ENCODE peak calls at places on chromosomes 5 and 9, in eight cellular contexts. H is GM12878, A is HCT116, P is K562, E is upper lobe of left lung, N is GM23338, W is Panc1, B is HepG2. D is an unnamed sample.

GRCh38 chr9:133590231-133590855 is 18.8 kb downstream of the FAM163B start:
- ATAC-seq in H (no peak), A (no peak), P (no peak), E (no peak), N (no peak), W (no peak), B (no peak), D (no peak)

GRCh38 chr5:136030956-136031611 is 2.3 kb downstream of the TGFBI start:
- ATAC-seq in H (peak; percentile 90), A (no peak), P (no peak), E (no peak), N (no peak), W (no peak), B (no peak), D (no peak)

GRCh38 chr9:112035166-112035816 is 138.7 kb downstream of the UGCG start:
- ATAC-seq in H (no peak), A (no peak), P (peak; percentile 57), E (no peak), N (no peak), W (no peak), B (peak; percentile 19), D (no peak)

GRCh38 chr5:172740483-172741205 is 30.4 kb downstream of the DUSP1 start:
- ATAC-seq in H (no peak), A (no peak), P (no peak), E (peak; percentile 84), N (no peak), W (peak; percentile 94), B (no peak), D (peak; percentile 96)

GRCh38 chr5:68334550-68334880 is 119.0 kb downstream of the PIK3R1 start:
- ATAC-seq in H (no peak), A (peak; percentile 60), P (no peak), E (no peak), N (no peak), W (no peak), B (no peak), D (no peak)

GRCh38 chr9:35598863-35599590 is 6.0 kb upstream of the TESK1 start:
- ATAC-seq in H (no peak), A (no peak), P (no peak), E (peak; percentile 74), N (peak; percentile 73), W (no peak), B (peak; percentile 76), D (no peak)

GRCh38 chr5:107067391-107067790 is 603.3 kb downstream of the EFNA5 start:
- ATAC-seq in H (no peak), A (no peak), P (no peak), E (no peak), N (peak; percentile 89), W (no peak), B (no peak), D (no peak)

GRCh38 chr5:130112246-130112645 is 208.0 kb downstream of the CHSY3 start:
- ATAC-seq in H (peak; percentile 68), A (no peak), P (no peak), E (no peak), N (no peak), W (no peak), B (no peak), D (no peak)

GRCh38 chr5:17147225-17148120 is 70.0 kb upstream of the BASP1 start:
- ATAC-seq in H (no peak), A (no peak), P (no peak), E (no peak), N (peak; percentile 20), W (no peak), B (no peak), D (no peak)

GRCh38 chr9:34491596-34491995 is 31.2 kb downstream of the ENHO start:
- ATAC-seq in H (no peak), A (no peak), P (no peak), E (no peak), N (no peak), W (no peak), B (no peak), D (no peak)

GRCh38 chr5:147554285-147554817 is 44.5 kb upstream of the DPYSL3 start:
- ATAC-seq in H (peak; percentile 20), A (no peak), P (no peak), E (peak; percentile 67), N (no peak), W (no peak), B (no peak), D (peak; percentile 71)

GRCh38 chr5:79287380-79287779 is 51.4 kb downstream of the JMY start:
- ATAC-seq in H (no peak), A (no peak), P (no peak), E (no peak), N (no peak), W (no peak), B (no peak), D (no peak)

GRCh38 chr5:134371834-134372340 is 518 bp downstream of the UBE2B start:
- ATAC-seq in H (peak; percentile 43), A (peak; percentile 37), P (peak; percentile 78), E (peak; percentile 56), N (peak; percentile 73), W (peak; percentile 32), B (peak; percentile 66), D (no peak)

GRCh38 chr5:68279960-68280359 is 64.4 kb downstream of the PIK3R1 start:
- ATAC-seq in H (no peak), A (no peak), P (peak; percentile 80), E (no peak), N (no peak), W (no peak), B (no peak), D (no peak)

GRCh38 chr5:151139015-151139414 is 18.6 kb downstream of the ANXA6 start:
- ATAC-seq in H (no peak), A (no peak), P (no peak), E (no peak), N (no peak), W (no peak), B (no peak), D (no peak)

GRCh38 chr5:53569486-53569885 is 9.0 kb downstream of the NDUFS4 start:
- ATAC-seq in H (no peak), A (no peak), P (peak; percentile 52), E (no peak), N (no peak), W (no peak), B (no peak), D (no peak)

GRCh38 chr5:1416856-1417469 is 28.3 kb downstream of the SLC6A3 start:
- ATAC-seq in H (no peak), A (no peak), P (no peak), E (no peak), N (no peak), W (no peak), B (no peak), D (no peak)

GRCh38 chr9:98231770-98232478 is 23.5 kb downstream of the TBC1D2 start:
- ATAC-seq in H (no peak), A (peak; percentile 80), P (no peak), E (no peak), N (no peak), W (no peak), B (no peak), D (no peak)

GRCh38 chr5:127046343-127047072 is 16.1 kb upstream of the MARCHF3 start:
- ATAC-seq in H (no peak), A (no peak), P (no peak), E (no peak), N (no peak), W (no peak), B (no peak), D (no peak)

GRCh38 chr5:125679522-125679921 is 743.7 kb upstream of the GRAMD2B start:
- ATAC-seq in H (no peak), A (no peak), P (no peak), E (no peak), N (no peak), W (no peak), B (peak; percentile 50), D (no peak)

GRCh38 chr5:155786108-155786507 is 540.9 kb upstream of the SGCD start:
- ATAC-seq in H (no peak), A (no peak), P (no peak), E (no peak), N (no peak), W (no peak), B (no peak), D (no peak)

GRCh38 chr9:96450613-96451544 is 910 bp downstream of the HABP4 start:
- ATAC-seq in H (peak; percentile 4), A (peak; percentile 4), P (no peak), E (no peak), N (peak; percentile 25), W (peak; percentile 2), B (peak; percentile 30), D (no peak)

GRCh38 chr9:136143215-136144001 is 24.7 kb upstream of the TMEM250 start:
- ATAC-seq in H (peak; percentile 39), A (peak; percentile 71), P (peak; percentile 89), E (no peak), N (peak; percentile 69), W (peak; percentile 71), B (peak; percentile 63), D (no peak)

GRCh38 chr9:110252509-110253139 is 3.7 kb downstream of the TXN start:
- ATAC-seq in H (no peak), A (no peak), P (no peak), E (no peak), N (no peak), W (no peak), B (no peak), D (no peak)
- H3K27ac ChIP-seq in H (no peak overlapping the region), A (no peak overlapping the region), P (no peak overlapping the region), E (no peak overlapping the region), N (no peak overlapping the region), W (no peak overlapping the region), B (peak overlapping the region; percentile 90), D (no peak overlapping the region)

GRCh38 chr9:129321511-129322021 is 143.5 kb upstream of the IER5L start:
- ATAC-seq in H (no peak), A (no peak), P (no peak), E (no peak), N (no peak), W (no peak), B (no peak), D (no peak)

GRCh38 chr9:129319076-129319937 is 141.2 kb upstream of the IER5L start:
- ATAC-seq in H (no peak), A (no peak), P (no peak), E (no peak), N (no peak), W (no peak), B (no peak), D (no peak)

GRCh38 chr9:129322022-129322621 is 144.1 kb upstream of the IER5L start:
- ATAC-seq in H (no peak), A (no peak), P (no peak), E (no peak), N (no peak), W (no peak), B (no peak), D (no peak)

GRCh38 chr9:129319938-129320481 is 141.9 kb upstream of the IER5L start:
- ATAC-seq in H (peak; percentile 8), A (no peak), P (no peak), E (no peak), N (peak; percentile 6), W (no peak), B (no peak), D (no peak)

GRCh38 chr9:129320575-129321311 is 142.7 kb upstream of the IER5L start:
- ATAC-seq in H (peak; percentile 91), A (no peak), P (peak; percentile 87), E (peak; percentile 73), N (peak; percentile 64), W (no peak), B (no peak), D (peak; percentile 77)
- TF ChIP-seq POLR2AphosphoS5 in H (no peak), A (no peak), P (no peak), E (peak; percentile 62), N (no peak), W (no peak), B (no peak), D (no peak)

GRCh38 chr9:92734931-92735906 is 29.4 kb downstream of the BICD2 start:
- ATAC-seq in H (no peak), A (no peak), P (peak; percentile 31), E (peak; percentile 2), N (no peak), W (no peak), B (no peak), D (no peak)
- H3K4me1 ChIP-seq in H (peaks cover 23% of the 10 kb centered on the region), A (peaks cover 9% of the 10 kb centered on the region), P (peaks cover 8% of the 10 kb centered on the region), E (peaks cover 49% of the 10 kb centered on the region), N (peaks cover 6% of the 10 kb centered on the region), W (no peaks in the 10 kb centered on the region), B (no peaks in the 10 kb centered on the region), D (peaks cover 30% of the 10 kb centered on the region)

GRCh38 chr5:14186132-14186830 is 43.1 kb downstream of the TRIO start:
- ATAC-seq in H (peak; percentile 45), A (peak; percentile 45), P (no peak), E (peak; percentile 83), N (no peak), W (no peak), B (no peak), D (peak; percentile 61)
- H3K27ac ChIP-seq in H (peak overlapping the region; percentile 38), A (peak overlapping the region; percentile 81), P (no peak overlapping the region), E (peak overlapping the region; percentile 80), N (peak overlapping the region; percentile 20), W (peak overlapping the region; percentile 99), B (no peak overlapping the region), D (peak overlapping the region; percentile 98)